ENCODE peak calls at places on chromosomes 16 and 17, in six cellular contexts. One of them, this sample, is unnamed.

GRCh38 chr16:84024854-84025253 is 17.7 kb downstream of the SLC38A8 start:
- DNase-seq in AG09319: peak; percentile 29
- DNase-seq in B cell: no peak
- DNase-seq in retinal pigment epithelial cell: no peak
- DNase-seq in GM12865: no peak
- DNase-seq in HFF-Myc: no peak
- DNase-seq in this sample: no peak

GRCh38 chr17:79201536-79202227 is 127.1 kb downstream of the ENGASE start:
- DNase-seq in GM12865: no peak
- DNase-seq in retinal pigment epithelial cell: no peak
- DNase-seq in B cell: no peak
- DNase-seq in HFF-Myc: no peak
- DNase-seq in AG09319: no peak
- DNase-seq in this sample: no peak

GRCh38 chr16:9521749-9522370 is 430.4 kb downstream of the HAPSTR1 start:
- DNase-seq in retinal pigment epithelial cell: no peak
- DNase-seq in B cell: no peak
- DNase-seq in HFF-Myc: no peak
- DNase-seq in GM12865: no peak
- DNase-seq in AG09319: no peak
- DNase-seq in this sample: no peak

GRCh38 chr17:39793473-39793872 is 55.7 kb downstream of the GRB7 start:
- DNase-seq in B cell: no peak
- DNase-seq in HFF-Myc: no peak
- DNase-seq in AG09319: no peak
- DNase-seq in GM12865: no peak
- DNase-seq in retinal pigment epithelial cell: no peak
- DNase-seq in this sample: no peak

GRCh38 chr17:75849304-75849695 is 5.1 kb upstream of the UNC13D start:
- DNase-seq in B cell: no peak
- DNase-seq in HFF-Myc: no peak
- DNase-seq in AG09319: no peak
- DNase-seq in retinal pigment epithelial cell: no peak
- DNase-seq in GM12865: no peak
- DNase-seq in this sample: no peak

GRCh38 chr17:46061435-46061834 is 62.4 kb downstream of the STH start:
- DNase-seq in HFF-Myc: no peak
- DNase-seq in AG09319: no peak
- DNase-seq in B cell: no peak
- DNase-seq in GM12865: no peak
- DNase-seq in retinal pigment epithelial cell: no peak
- DNase-seq in this sample: no peak

GRCh38 chr17:68379692-68380677 is 77.3 kb downstream of the WIPI1 start:
- DNase-seq in retinal pigment epithelial cell: no peak
- DNase-seq in HFF-Myc: no peak
- DNase-seq in AG09319: no peak
- DNase-seq in GM12865: no peak
- DNase-seq in B cell: no peak
- DNase-seq in this sample: no peak

GRCh38 chr16:84610385-84610784 is 7.5 kb downstream of the COTL1 start:
- DNase-seq in AG09319: no peak
- DNase-seq in retinal pigment epithelial cell: no peak
- DNase-seq in GM12865: no peak
- DNase-seq in B cell: no peak
- DNase-seq in HFF-Myc: no peak
- DNase-seq in this sample: no peak

GRCh38 chr16:26475579-26475978 is 591.1 kb upstream of the C16orf82 start:
- DNase-seq in HFF-Myc: no peak
- DNase-seq in retinal pigment epithelial cell: no peak
- DNase-seq in B cell: no peak
- DNase-seq in AG09319: no peak
- DNase-seq in GM12865: no peak
- DNase-seq in this sample: no peak

GRCh38 chr16:73228649-73229048 is 180.7 kb upstream of the ZFHX3 start:
- DNase-seq in AG09319: no peak
- DNase-seq in retinal pigment epithelial cell: no peak
- DNase-seq in B cell: no peak
- DNase-seq in HFF-Myc: peak; percentile 6
- DNase-seq in GM12865: no peak
- DNase-seq in this sample: no peak

GRCh38 chr17:56913000-56913866 is 616 bp downstream of the TRIM25 start:
- DNase-seq in HFF-Myc: no peak
- DNase-seq in retinal pigment epithelial cell: no peak
- DNase-seq in GM12865: no peak
- DNase-seq in AG09319: no peak
- DNase-seq in B cell: peak; percentile 67
- DNase-seq in this sample: no peak

GRCh38 chr17:21263351-21263750 is 10.1 kb upstream of the NATD1 start:
- DNase-seq in B cell: no peak
- DNase-seq in GM12865: no peak
- DNase-seq in HFF-Myc: no peak
- DNase-seq in retinal pigment epithelial cell: no peak
- DNase-seq in AG09319: no peak
- DNase-seq in this sample: peak; percentile 93

GRCh38 chr16:24838554-24839266 is 7.1 kb upstream of the SLC5A11 start:
- DNase-seq in GM12865: no peak
- DNase-seq in HFF-Myc: no peak
- DNase-seq in B cell: no peak
- DNase-seq in AG09319: no peak
- DNase-seq in retinal pigment epithelial cell: peak; percentile 17
- DNase-seq in this sample: peak; percentile 39

GRCh38 chr16:66580605-66581209 is 1.4 kb downstream of the CMTM2 start:
- DNase-seq in GM12865: no peak
- DNase-seq in AG09319: peak; percentile 54
- DNase-seq in HFF-Myc: peak; percentile 61
- DNase-seq in retinal pigment epithelial cell: peak; percentile 77
- DNase-seq in B cell: no peak
- DNase-seq in this sample: peak; percentile 52

DNA sequence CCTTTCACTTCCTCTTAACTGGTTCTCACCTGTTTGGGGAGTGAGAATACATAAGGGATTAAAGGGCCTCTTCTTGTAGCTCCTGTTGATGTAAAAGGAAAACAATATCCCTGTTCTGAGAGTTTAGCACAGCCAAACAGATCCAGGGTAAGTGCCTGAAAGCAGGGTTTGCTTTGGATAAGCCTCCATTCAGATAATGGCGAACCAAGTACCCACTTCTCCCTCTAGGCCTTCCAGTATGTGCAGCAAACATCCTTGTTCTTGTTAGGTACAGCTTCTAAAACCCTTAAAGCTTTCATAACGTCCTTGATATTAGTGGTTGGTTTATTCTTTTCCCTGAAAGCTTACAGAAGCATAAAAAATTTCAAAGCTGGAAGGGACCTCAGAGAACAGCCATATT is 130.6 kb upstream of the DNAH9 start:
- DNase-seq in HFF-Myc: no peak
- DNase-seq in GM12865: no peak
- DNase-seq in B cell: no peak
- DNase-seq in retinal pigment epithelial cell: no peak
- DNase-seq in AG09319: no peak
- DNase-seq in this sample: no peak
- TF ChIP-seq CTCF in HFF-Myc: no peak
- TF ChIP-seq CTCF in GM12865: no peak
- TF ChIP-seq CTCF in B cell: no peak
- TF ChIP-seq CTCF in retinal pigment epithelial cell: no peak
- TF ChIP-seq CTCF in AG09319: no peak
- TF ChIP-seq CTCF in this sample: no peak

DNA sequence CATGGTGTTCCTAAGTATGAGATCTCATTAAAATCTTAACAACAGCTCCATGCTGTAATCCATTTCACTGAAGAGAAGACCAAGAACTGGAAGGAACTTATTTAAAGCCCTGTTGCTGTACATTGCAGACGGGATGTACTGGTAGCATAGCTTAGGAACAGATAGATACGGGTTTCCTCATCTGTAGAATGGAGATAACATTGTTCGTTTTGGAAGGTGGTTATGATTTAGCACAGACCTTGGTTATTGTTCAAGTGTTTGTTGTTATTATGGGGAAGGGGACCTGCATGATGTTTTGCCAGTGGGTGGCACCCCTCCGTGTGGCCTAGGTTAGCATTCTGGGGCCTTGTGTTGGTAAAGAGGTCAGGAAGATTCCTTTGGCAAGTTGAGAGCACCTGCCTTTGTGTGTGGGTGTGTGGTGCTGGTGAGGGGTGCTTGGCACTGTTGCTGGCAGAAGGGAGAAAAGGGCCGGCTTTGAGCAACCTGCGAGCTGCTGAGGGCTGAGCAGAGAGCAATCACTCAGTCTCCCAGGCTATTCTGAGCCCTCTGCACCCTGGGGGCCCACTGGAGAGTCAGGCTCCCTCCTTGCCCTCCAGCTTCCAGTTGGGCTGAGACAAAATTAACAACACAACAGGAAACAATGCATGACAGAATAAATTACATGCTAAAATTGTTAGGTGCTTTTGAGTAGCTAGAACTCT is 2.3 kb downstream of the TAOK2 start:
- DNase-seq in AG09319: no peak
- DNase-seq in HFF-Myc: no peak
- DNase-seq in retinal pigment epithelial cell: no peak
- DNase-seq in B cell: no peak
- DNase-seq in GM12865: no peak
- DNase-seq in this sample: no peak
- TF ChIP-seq CTCF in AG09319: no peak
- TF ChIP-seq CTCF in HFF-Myc: no peak
- TF ChIP-seq CTCF in retinal pigment epithelial cell: no peak
- TF ChIP-seq CTCF in B cell: no peak
- TF ChIP-seq CTCF in GM12865: no peak
- TF ChIP-seq CTCF in this sample: no peak

GRCh38 chr16:979106-979505 is 2.5 kb upstream of the SOX8 start:
- DNase-seq in retinal pigment epithelial cell: no peak
- DNase-seq in B cell: no peak
- DNase-seq in HFF-Myc: no peak
- DNase-seq in GM12865: no peak
- DNase-seq in AG09319: no peak
- DNase-seq in this sample: no peak

GRCh38 chr16:978403-978802 is 3.2 kb upstream of the SOX8 start:
- DNase-seq in AG09319: no peak
- DNase-seq in HFF-Myc: no peak
- DNase-seq in retinal pigment epithelial cell: no peak
- DNase-seq in GM12865: no peak
- DNase-seq in B cell: no peak
- DNase-seq in this sample: no peak

GRCh38 chr16:981695-982151 is at the start of gene SOX8:
- DNase-seq in GM12865: no peak
- DNase-seq in B cell: peak; percentile 71
- DNase-seq in HFF-Myc: no peak
- DNase-seq in retinal pigment epithelial cell: no peak
- DNase-seq in AG09319: no peak
- DNase-seq in this sample: no peak

GRCh38 chr16:980595-980854 is 1.0 kb upstream of the SOX8 start:
- DNase-seq in retinal pigment epithelial cell: no peak
- DNase-seq in GM12865: no peak
- DNase-seq in HFF-Myc: no peak
- DNase-seq in B cell: no peak
- DNase-seq in AG09319: no peak
- DNase-seq in this sample: no peak

GRCh38 chr16:979859-980594 is 1.5 kb upstream of the SOX8 start:
- DNase-seq in B cell: no peak
- DNase-seq in GM12865: no peak
- DNase-seq in HFF-Myc: no peak
- DNase-seq in AG09319: no peak
- DNase-seq in retinal pigment epithelial cell: no peak
- DNase-seq in this sample: no peak
- TF ChIP-seq CTCF in B cell: no peak
- TF ChIP-seq CTCF in GM12865: no peak
- TF ChIP-seq CTCF in HFF-Myc: no peak
- TF ChIP-seq CTCF in AG09319: no peak
- TF ChIP-seq CTCF in retinal pigment epithelial cell: no peak
- TF ChIP-seq CTCF in this sample: no peak

GRCh38 chr17:2592974-2593845 is at the start of gene PAFAH1B1:
- DNase-seq in HFF-Myc: peak; percentile 16
- DNase-seq in AG09319: peak; percentile 59
- DNase-seq in GM12865: peak; percentile 96
- DNase-seq in retinal pigment epithelial cell: no peak
- DNase-seq in B cell: peak; percentile 99
- DNase-seq in this sample: no peak
- TF ChIP-seq CTCF in HFF-Myc: no peak
- TF ChIP-seq CTCF in AG09319: no peak
- TF ChIP-seq CTCF in GM12865: peak; percentile 5
- TF ChIP-seq CTCF in retinal pigment epithelial cell: no peak
- TF ChIP-seq CTCF in B cell: peak; percentile 31
- TF ChIP-seq CTCF in this sample: no peak

GRCh38 chr16:68116256-68116853 is 31.2 kb downstream of the NFATC3 start:
- DNase-seq in AG09319: no peak
- DNase-seq in HFF-Myc: no peak
- DNase-seq in B cell: no peak
- DNase-seq in retinal pigment epithelial cell: no peak
- DNase-seq in GM12865: peak; percentile 62
- DNase-seq in this sample: no peak
- TF ChIP-seq CTCF in AG09319: peak; percentile 39
- TF ChIP-seq CTCF in HFF-Myc: peak; percentile 46
- TF ChIP-seq CTCF in B cell: peak; percentile 77
- TF ChIP-seq CTCF in retinal pigment epithelial cell: peak; percentile 65
- TF ChIP-seq CTCF in GM12865: peak; percentile 55
- TF ChIP-seq CTCF in this sample: peak; percentile 70

DNA sequence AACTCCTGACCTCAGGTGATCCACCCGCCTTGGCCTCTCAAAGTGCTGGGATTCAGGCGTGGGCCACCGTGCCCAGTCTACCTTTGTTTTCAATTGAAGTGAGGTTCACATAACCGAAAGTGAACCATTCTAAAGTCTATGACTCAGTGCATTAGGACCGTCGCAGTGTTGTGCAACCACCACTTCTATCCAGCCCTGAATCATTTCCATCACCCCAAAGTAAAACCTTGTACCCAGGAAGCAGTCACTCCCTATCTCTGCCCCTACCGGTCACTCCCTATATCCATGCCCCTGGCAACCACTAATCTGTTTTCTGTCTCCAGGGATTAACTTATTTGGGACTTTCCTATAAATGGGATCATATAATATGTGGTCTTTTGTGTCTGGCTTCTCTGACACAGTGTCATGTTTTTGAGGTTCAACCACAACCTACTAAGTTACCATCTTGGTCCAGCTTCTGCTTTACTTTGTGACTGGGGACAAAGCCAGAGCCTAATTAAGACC is 28.3 kb upstream of the CDC42EP4 start:
- DNase-seq in B cell: no peak
- DNase-seq in HFF-Myc: peak; percentile 87
- DNase-seq in AG09319: peak; percentile 86
- DNase-seq in GM12865: peak; percentile 53
- DNase-seq in retinal pigment epithelial cell: peak; percentile 98
- DNase-seq in this sample: peak; percentile 92
- TF ChIP-seq CTCF in B cell: no peak
- TF ChIP-seq CTCF in HFF-Myc: peak; percentile 60
- TF ChIP-seq CTCF in AG09319: peak; percentile 51
- TF ChIP-seq CTCF in GM12865: no peak
- TF ChIP-seq CTCF in retinal pigment epithelial cell: peak; percentile 59
- TF ChIP-seq CTCF in this sample: peak; percentile 62